ENCODE peak calls at places on chromosomes 13 and 19, in six cellular contexts. One of them, this sample, is unnamed.
A peak's percentile ranks its signal among the peaks of the same experiment; 100 is the strongest.

GRCh38 chr19:29483944-29484581 is 41.7 kb upstream of the VSTM2B start:
- DNase-seq in esophagus squamous epithelium: no peak
- DNase-seq in pancreas: no peak
- DNase-seq in DND-41: no peak
- DNase-seq in lung: no peak
- DNase-seq in lower lobe of right lung: peak; percentile 24
- DNase-seq in this sample: peak; percentile 69

GRCh38 chr19:34173145-34173956 is 1.0 kb downstream of the LSM14A start:
- DNase-seq in esophagus squamous epithelium: no peak
- DNase-seq in pancreas: peak; percentile 22
- DNase-seq in DND-41: peak; percentile 30
- DNase-seq in lung: peak; percentile 41
- DNase-seq in lower lobe of right lung: peak; percentile 49
- DNase-seq in this sample: no peak

GRCh38 chr13:98978280-98978679 is 416 bp upstream of the DOCK9 start:
- DNase-seq in esophagus squamous epithelium: no peak
- DNase-seq in pancreas: no peak
- DNase-seq in DND-41: no peak
- DNase-seq in lung: no peak
- DNase-seq in lower lobe of right lung: no peak
- DNase-seq in this sample: no peak

GRCh38 chr19:45070214-45070613 is 6.1 kb downstream of the ZNF296 start:
- DNase-seq in esophagus squamous epithelium: no peak
- DNase-seq in pancreas: no peak
- DNase-seq in DND-41: no peak
- DNase-seq in lung: no peak
- DNase-seq in lower lobe of right lung: no peak
- DNase-seq in this sample: no peak

GRCh38 chr13:23140492-23140891 is 40.3 kb upstream of the SGCG start:
- DNase-seq in esophagus squamous epithelium: no peak
- DNase-seq in pancreas: no peak
- DNase-seq in DND-41: no peak
- DNase-seq in lung: no peak
- DNase-seq in lower lobe of right lung: no peak
- DNase-seq in this sample: no peak

GRCh38 chr19:38003427-38004099 is 96.6 kb downstream of the SIPA1L3 start:
- DNase-seq in esophagus squamous epithelium: no peak
- DNase-seq in pancreas: peak; percentile 63
- DNase-seq in DND-41: peak; percentile 33
- DNase-seq in lung: peak; percentile 74
- DNase-seq in lower lobe of right lung: peak; percentile 80
- DNase-seq in this sample: no peak

GRCh38 chr13:102680842-102681725 is 13.8 kb downstream of the METTL21C start:
- DNase-seq in esophagus squamous epithelium: no peak
- DNase-seq in pancreas: no peak
- DNase-seq in DND-41: no peak
- DNase-seq in lung: no peak
- DNase-seq in lower lobe of right lung: no peak
- DNase-seq in this sample: no peak

GRCh38 chr13:46132109-46132508 is 27.3 kb upstream of the CPB2 start:
- DNase-seq in esophagus squamous epithelium: no peak
- DNase-seq in pancreas: no peak
- DNase-seq in DND-41: no peak
- DNase-seq in lung: no peak
- DNase-seq in lower lobe of right lung: no peak
- DNase-seq in this sample: no peak

GRCh38 chr13:30088312-30088855 is 219.0 kb downstream of the KATNAL1 start:
- DNase-seq in esophagus squamous epithelium: no peak
- DNase-seq in pancreas: no peak
- DNase-seq in DND-41: no peak
- DNase-seq in lung: no peak
- DNase-seq in lower lobe of right lung: no peak
- DNase-seq in this sample: no peak

GRCh38 chr19:43507880-43508279 is 3.3 kb upstream of the PHLDB3 start:
- DNase-seq in esophagus squamous epithelium: no peak
- DNase-seq in pancreas: no peak
- DNase-seq in DND-41: no peak
- DNase-seq in lung: no peak
- DNase-seq in lower lobe of right lung: no peak
- DNase-seq in this sample: no peak

GRCh38 chr13:20441879-20442278 is 83.8 kb downstream of the CRYL1 start:
- DNase-seq in esophagus squamous epithelium: no peak
- DNase-seq in pancreas: no peak
- DNase-seq in DND-41: no peak
- DNase-seq in lung: no peak
- DNase-seq in lower lobe of right lung: no peak
- DNase-seq in this sample: no peak

GRCh38 chr13:67792151-67792665 is 562.1 kb upstream of the PCDH9 start:
- DNase-seq in esophagus squamous epithelium: no peak
- DNase-seq in pancreas: no peak
- DNase-seq in DND-41: no peak
- DNase-seq in lung: no peak
- DNase-seq in lower lobe of right lung: no peak
- DNase-seq in this sample: no peak

DNA sequence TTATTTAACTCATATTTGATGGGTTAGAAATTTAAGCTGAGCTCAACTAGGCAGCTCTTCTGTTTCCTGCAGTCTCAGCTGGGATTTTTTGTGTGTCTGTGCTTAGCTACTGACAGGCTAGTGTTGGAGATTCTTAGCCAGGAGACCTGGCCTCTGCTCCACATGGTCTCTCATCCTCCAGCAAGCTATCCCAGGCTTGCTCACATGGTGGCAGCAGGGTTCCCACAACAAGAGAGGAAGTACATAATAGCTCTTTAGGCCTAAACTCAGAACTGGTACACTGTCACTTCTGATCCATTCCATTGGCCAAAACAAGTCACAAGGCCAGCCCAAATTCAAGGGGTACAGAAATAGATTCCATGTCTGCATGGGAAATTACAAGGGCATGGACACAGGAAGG is 406.2 kb downstream of the SUCLA2 start:
- DNase-seq in esophagus squamous epithelium: no peak
- DNase-seq in pancreas: no peak
- DNase-seq in DND-41: peak; percentile 13
- DNase-seq in lung: no peak
- DNase-seq in lower lobe of right lung: no peak
- DNase-seq in this sample: no peak
- TF ChIP-seq CTCF in esophagus squamous epithelium: no peak
- TF ChIP-seq CTCF in pancreas: no peak
- TF ChIP-seq CTCF in DND-41: peak; percentile 41
- TF ChIP-seq CTCF in lung: no peak
- TF ChIP-seq CTCF in lower lobe of right lung: no peak
- TF ChIP-seq CTCF in this sample: no peak

GRCh38 chr13:35818577-35819165 is 312.5 kb downstream of the DCLK1 start:
- DNase-seq in esophagus squamous epithelium: no peak
- DNase-seq in pancreas: no peak
- DNase-seq in DND-41: no peak
- DNase-seq in lung: no peak
- DNase-seq in lower lobe of right lung: no peak
- DNase-seq in this sample: no peak
- TF ChIP-seq CTCF in esophagus squamous epithelium: no peak
- TF ChIP-seq CTCF in pancreas: no peak
- TF ChIP-seq CTCF in DND-41: peak; percentile 63
- TF ChIP-seq CTCF in lung: no peak
- TF ChIP-seq CTCF in lower lobe of right lung: peak; percentile 52
- TF ChIP-seq CTCF in this sample: peak; percentile 88

DNA sequence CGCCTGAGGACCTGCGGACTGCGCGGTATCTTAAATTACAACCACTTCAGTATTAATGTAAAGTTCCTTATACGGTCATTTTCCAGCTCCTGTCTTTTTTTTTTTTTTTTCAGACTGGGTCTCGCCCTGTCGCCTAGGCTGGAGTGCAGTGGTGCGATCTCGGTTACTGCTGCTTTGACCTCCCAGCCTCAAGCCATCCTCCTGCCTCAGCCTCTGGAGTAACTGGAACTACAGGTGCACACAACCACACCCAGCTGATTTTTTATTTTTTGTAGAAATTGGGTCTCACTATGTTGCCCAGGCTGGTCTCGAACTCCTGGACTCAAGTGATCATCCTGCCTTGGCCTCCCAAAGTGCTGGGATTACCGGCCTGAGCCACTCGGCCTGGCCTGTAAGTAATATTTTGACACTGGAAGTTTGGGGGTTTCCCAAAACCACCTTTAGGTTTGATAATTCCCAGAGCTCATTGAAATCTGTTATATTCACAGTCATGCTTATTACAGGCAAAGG is 406 bp upstream of the EID2B start:
- DNase-seq in esophagus squamous epithelium: no peak
- DNase-seq in pancreas: no peak
- DNase-seq in DND-41: no peak
- DNase-seq in lung: no peak
- DNase-seq in lower lobe of right lung: no peak
- DNase-seq in this sample: no peak
- TF ChIP-seq CTCF in esophagus squamous epithelium: no peak
- TF ChIP-seq CTCF in pancreas: no peak
- TF ChIP-seq CTCF in DND-41: no peak
- TF ChIP-seq CTCF in lung: no peak
- TF ChIP-seq CTCF in lower lobe of right lung: peak; percentile 32
- TF ChIP-seq CTCF in this sample: peak; percentile 37

DNA sequence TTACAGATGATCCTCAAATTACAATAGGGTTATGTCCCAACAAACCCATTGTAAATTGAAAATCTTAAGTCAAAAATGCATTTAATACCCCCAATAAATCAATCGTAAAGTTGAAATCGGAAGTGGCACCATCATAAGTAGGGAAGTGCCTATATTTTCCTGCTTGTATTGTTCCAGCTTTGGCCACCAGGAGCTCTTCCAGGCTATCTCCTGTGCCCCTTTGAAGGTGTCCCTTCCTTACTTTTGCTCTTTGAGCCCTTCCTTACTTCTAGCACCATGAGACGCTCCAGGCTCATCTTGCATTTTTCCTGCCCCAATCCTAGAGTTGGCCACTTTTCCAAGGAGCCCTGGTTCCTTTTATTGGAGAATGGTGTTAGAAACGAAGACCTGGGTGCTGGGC is 163.0 kb upstream of the TSC22D1 start:
- DNase-seq in esophagus squamous epithelium: no peak
- DNase-seq in pancreas: no peak
- DNase-seq in DND-41: no peak
- DNase-seq in lung: no peak
- DNase-seq in lower lobe of right lung: no peak
- DNase-seq in this sample: no peak
- TF ChIP-seq CTCF in esophagus squamous epithelium: no peak
- TF ChIP-seq CTCF in pancreas: no peak
- TF ChIP-seq CTCF in DND-41: no peak
- TF ChIP-seq CTCF in lung: no peak
- TF ChIP-seq CTCF in lower lobe of right lung: no peak
- TF ChIP-seq CTCF in this sample: peak; percentile 8

This sample was measured in chondrocyte.